ENCODE peak calls at places on chromosomes 16 and 17, in six cellular contexts. H, Y, N, Q, K and S are unnamed samples.

GRCh38 chr16:11312718-11313492 is 31.8 kb upstream of the PRM1 start:
- DNase-seq in H (no peak), Y (no peak), N (no peak), Q (no peak), K (peak), S (no peak)

GRCh38 chr17:68600123-68600880 is 865 bp downstream of the FAM20A start:
- DNase-seq in H (no peak), Y (peak), N (peak), Q (no peak), K (peak), S (peak)

GRCh38 chr16:50519602-50520001 is 28.6 kb upstream of the NKD1 start:
- DNase-seq in H (no peak), Y (no peak), N (no peak), Q (no peak), K (no peak), S (no peak)

GRCh38 chr16:15037003-15037402 is 18.9 kb downstream of the NTAN1 start:
- DNase-seq in H (no peak), Y (no peak), N (no peak), Q (no peak), K (no peak), S (no peak)

GRCh38 chr17:34275881-34276280 is 5.9 kb downstream of the CCL7 start:
- DNase-seq in H (no peak), Y (no peak), N (no peak), Q (no peak), K (peak), S (no peak)

GRCh38 chr17:16818821-16819683 is 129.0 kb downstream of the CCDC144A start:
- DNase-seq in H (no peak), Y (no peak), N (no peak), Q (no peak), K (no peak), S (no peak)

GRCh38 chr17:59842901-59843652 is 49.7 kb downstream of the TUBD1 start:
- DNase-seq in H (no peak), Y (no peak), N (peak), Q (peak), K (peak), S (peak)

GRCh38 chr17:58504826-58505351 is 9.5 kb downstream of the MTMR4 start:
- DNase-seq in H (no peak), Y (no peak), N (no peak), Q (no peak), K (no peak), S (no peak)

GRCh38 chr16:29811896-29812665 is at the start of gene PRRT2:
- DNase-seq in H (peak), Y (peak), N (no peak), Q (peak), K (no peak), S (peak)

GRCh38 chr16:88373927-88374492 is 8.7 kb upstream of the ZNF469 start:
- DNase-seq in H (no peak), Y (peak), N (no peak), Q (no peak), K (no peak), S (no peak)

GRCh38 chr17:82432017-82432416 is 13.6 kb upstream of the OGFOD3 start:
- DNase-seq in H (no peak), Y (no peak), N (no peak), Q (no peak), K (no peak), S (no peak)

GRCh38 chr16:11201498-11202259 is 54.3 kb downstream of the SOCS1 start:
- DNase-seq in H (no peak), Y (no peak), N (peak), Q (no peak), K (peak), S (no peak)